ENCODE peak calls at places on chromosomes 1 and 21, in four cellular contexts. C is PC-9, N is mucosa of descending colon, K is A549. B is an unnamed sample.

GRCh38 chr1:8663915-8664331 is 153.5 kb downstream of the RERE start:
- DNase-seq in C (no peak), N (no peak), K (no peak), B (no peak)

GRCh38 chr1:30425046-30425445 is 298.3 kb downstream of the MATN1 start:
- DNase-seq in C (no peak), N (no peak), K (no peak), B (no peak)

GRCh38 chr1:67575861-67576260 is 109.1 kb upstream of the GADD45A start:
- DNase-seq in C (no peak), N (no peak), K (no peak), B (no peak)

GRCh38 chr1:33365560-33365997 is 44.7 kb upstream of the A3GALT2 start:
- DNase-seq in C (peak; percentile 59), N (no peak), K (no peak), B (no peak)

GRCh38 chr1:6922096-6922931 is 137.1 kb downstream of the CAMTA1 start:
- DNase-seq in C (no peak), N (no peak), K (no peak), B (peak; percentile 53)

GRCh38 chr21:39556176-39556575 is 56.6 kb upstream of the B3GALT5 start:
- DNase-seq in C (no peak), N (no peak), K (no peak), B (no peak)

GRCh38 chr1:167221126-167221803 is 579 bp downstream of the POU2F1 start:
- DNase-seq in C (no peak), N (no peak), K (no peak), B (no peak)

GRCh38 chr1:112855152-112855836 is 100.7 kb downstream of the SLC16A1 start:
- DNase-seq in C (no peak), N (no peak), K (no peak), B (no peak)

GRCh38 chr1:7373936-7374760 is 396.9 kb upstream of the VAMP3 start:
- DNase-seq in C (no peak), N (no peak), K (no peak), B (no peak)

GRCh38 chr1:204398197-204399125 is 13.2 kb downstream of the PPP1R15B start:
- DNase-seq in C (peak; percentile 88), N (peak; percentile 84), K (peak; percentile 96), B (peak; percentile 80)

GRCh38 chr21:35438643-35439404 is 389.7 kb upstream of the RUNX1 start:
- DNase-seq in C (no peak), N (no peak), K (no peak), B (peak; percentile 27)

GRCh38 chr21:32412998-32413504 is 545 bp downstream of the EVA1C start:
- DNase-seq in C (no peak), N (peak; percentile 83), K (no peak), B (peak; percentile 29)

GRCh38 chr1:232163533-232163932 is 466.4 kb downstream of the SIPA1L2 start:
- DNase-seq in C (no peak), N (no peak), K (no peak), B (no peak)

GRCh38 chr21:37620401-37620800 is 253.8 kb downstream of the DYRK1A start:
- DNase-seq in C (no peak), N (no peak), K (no peak), B (no peak)

GRCh38 chr1:225996946-225997545 is 2.1 kb downstream of the SDE2 start:
- DNase-seq in C (no peak), N (no peak), K (no peak), B (no peak)

GRCh38 chr1:174105086-174105485 is 54.2 kb upstream of the RABGAP1L start:
- DNase-seq in C (no peak), N (no peak), K (no peak), B (no peak)

GRCh38 chr1:26792924-26793323 is 5.2 kb downstream of the PIGV start:
- DNase-seq in C (no peak), N (no peak), K (no peak), B (no peak)

GRCh38 chr1:223670458-223671159 is 5.1 kb upstream of the CAPN8 start:
- DNase-seq in C (peak; percentile 53), N (no peak), K (peak; percentile 51), B (peak; percentile 34)

GRCh38 chr1:172613294-172613693 is 45.6 kb upstream of the FASLG start:
- DNase-seq in C (no peak), N (no peak), K (no peak), B (no peak)

GRCh38 chr1:52263153-52263910 is 102.7 kb downstream of the CC2D1B start:
- DNase-seq in C (no peak), N (no peak), K (no peak), B (no peak)

GRCh38 chr1:79041666-79042065 is 35.1 kb upstream of the ADGRL4 start:
- DNase-seq in C (no peak), N (no peak), K (no peak), B (no peak)

GRCh38 chr1:192907545-192908243 is 98.9 kb downstream of the RGS2 start:
- DNase-seq in C (no peak), N (no peak), K (no peak), B (no peak)

GRCh38 chr1:198936371-198937083 is 297.7 kb downstream of the PTPRC start:
- DNase-seq in C (peak; percentile 21), N (no peak), K (no peak), B (no peak)

GRCh38 chr1:39104158-39105060 is 78.3 kb downstream of the NDUFS5 start:
- DNase-seq in C (no peak), N (no peak), K (no peak), B (peak; percentile 38)

GRCh38 chr1:4048076-4048475 is 148.0 kb upstream of the C1orf174 start:
- DNase-seq in C (no peak), N (peak; percentile 25), K (no peak), B (no peak)
- H3K4me3 ChIP-seq in C (no peak overlapping the region), N (no peak overlapping the region), K (no peak overlapping the region), B (no peak overlapping the region)

DNA sequence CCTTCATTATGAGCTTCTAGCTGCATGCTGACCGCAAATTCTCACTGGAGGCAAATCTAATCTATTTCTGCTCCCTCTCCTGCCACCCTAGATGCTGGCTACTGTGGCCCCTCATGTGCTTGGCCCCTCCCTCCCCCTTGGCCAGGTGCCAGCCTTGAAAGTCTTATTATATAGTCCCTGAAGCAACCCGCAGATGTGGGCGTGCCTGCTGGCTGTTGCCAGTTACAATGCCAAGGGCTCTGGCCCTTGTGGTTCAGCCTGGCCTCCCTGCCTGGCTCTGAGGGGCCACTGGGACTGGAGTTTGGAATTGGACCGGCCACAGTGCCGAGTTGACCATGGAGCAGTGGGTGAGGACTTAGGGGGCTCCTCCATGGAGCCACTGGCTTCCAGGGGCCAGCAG is 78.9 kb upstream of the ACTRT2 start:
- DNase-seq in C (no peak), N (peak; percentile 21), K (no peak), B (no peak)
- H3K9me3 ChIP-seq in C (no peaks in the 10 kb centered on the region), N (peaks cover 3% of the 10 kb centered on the region), K (peaks cover 5% of the 10 kb centered on the region), B (no peaks in the 10 kb centered on the region)

GRCh38 chr1:61585714-61586113 is 139.2 kb downstream of the TM2D1 start:
- DNase-seq in C (peak; percentile 48), N (no peak), K (no peak), B (no peak)
- TF ChIP-seq CTCF in C (no peak), N (no peak), K (no peak), B (no peak)

GRCh38 chr1:43866201-43866600 is 67.4 kb upstream of the ARTN start:
- DNase-seq in C (no peak), N (no peak), K (no peak), B (no peak)
- H3K4me3 ChIP-seq in C (no peak overlapping the region), N (no peak overlapping the region), K (no peak overlapping the region), B (no peak overlapping the region)

GRCh38 chr1:15065291-15065690 is 88.3 kb upstream of the TMEM51 start:
- DNase-seq in C (no peak), N (no peak), K (no peak), B (no peak)

GRCh38 chr1:15066191-15066590 is 87.4 kb upstream of the TMEM51 start:
- DNase-seq in C (no peak), N (no peak), K (no peak), B (no peak)

GRCh38 chr1:15064217-15064929 is 89.2 kb upstream of the TMEM51 start:
- DNase-seq in C (no peak), N (no peak), K (no peak), B (no peak)

GRCh38 chr1:15067148-15067547 is 86.4 kb upstream of the TMEM51 start:
- DNase-seq in C (no peak), N (no peak), K (no peak), B (no peak)

GRCh38 chr1:15065736-15066135 is 87.8 kb upstream of the TMEM51 start:
- DNase-seq in C (no peak), N (no peak), K (no peak), B (no peak)
- H3K9me3 ChIP-seq in C (no peaks in the 10 kb centered on the region), N (no peaks in the 10 kb centered on the region), K (no peaks in the 10 kb centered on the region), B (no peaks in the 10 kb centered on the region)

B was measured in body of pancreas.